ENCODE peak calls at places on chromosomes 2 and 18, in six cellular contexts. One of them, this sample, is unnamed.

GRCh38 chr2:220043155-220043992 is 415.9 kb downstream of the SLC4A3 start:
- DNase-seq in prostate gland: no peak
- DNase-seq in left ventricle myocardium inferior: no peak
- DNase-seq in effector memory CD4-positive, alpha-beta T cell: no peak
- DNase-seq in right cardiac atrium: no peak
- DNase-seq in Panc1: no peak
- DNase-seq in this sample: no peak

GRCh38 chr18:58046794-58047555 is 2.9 kb downstream of the NEDD4L start:
- DNase-seq in Panc1: no peak
- DNase-seq in effector memory CD4-positive, alpha-beta T cell: no peak
- DNase-seq in left ventricle myocardium inferior: no peak
- DNase-seq in right cardiac atrium: no peak
- DNase-seq in prostate gland: no peak
- DNase-seq in this sample: no peak

GRCh38 chr2:209322905-209323517 is 100.8 kb upstream of the MAP2 start:
- DNase-seq in effector memory CD4-positive, alpha-beta T cell: no peak
- DNase-seq in Panc1: no peak
- DNase-seq in right cardiac atrium: no peak
- DNase-seq in left ventricle myocardium inferior: no peak
- DNase-seq in prostate gland: no peak
- DNase-seq in this sample: no peak

GRCh38 chr18:59189746-59190145 is 30.2 kb upstream of the GRP start:
- DNase-seq in right cardiac atrium: no peak
- DNase-seq in effector memory CD4-positive, alpha-beta T cell: no peak
- DNase-seq in prostate gland: no peak
- DNase-seq in Panc1: no peak
- DNase-seq in left ventricle myocardium inferior: no peak
- DNase-seq in this sample: no peak

GRCh38 chr18:58856881-58857280 is 7.8 kb upstream of the ZNF532 start:
- DNase-seq in effector memory CD4-positive, alpha-beta T cell: no peak
- DNase-seq in right cardiac atrium: no peak
- DNase-seq in left ventricle myocardium inferior: no peak
- DNase-seq in Panc1: no peak
- DNase-seq in prostate gland: no peak
- DNase-seq in this sample: no peak

GRCh38 chr2:27952070-27952469 is 61.5 kb downstream of the BABAM2 start:
- DNase-seq in Panc1: no peak
- DNase-seq in right cardiac atrium: no peak
- DNase-seq in left ventricle myocardium inferior: no peak
- DNase-seq in effector memory CD4-positive, alpha-beta T cell: no peak
- DNase-seq in prostate gland: no peak
- DNase-seq in this sample: no peak

GRCh38 chr2:231926180-231926741 is at the start of gene NPPC:
- DNase-seq in prostate gland: peak; percentile 29
- DNase-seq in left ventricle myocardium inferior: peak; percentile 76
- DNase-seq in Panc1: no peak
- DNase-seq in right cardiac atrium: peak; percentile 80
- DNase-seq in effector memory CD4-positive, alpha-beta T cell: no peak
- DNase-seq in this sample: peak; percentile 34

GRCh38 chr2:237701033-237701858 is 73.9 kb downstream of the LRRFIP1 start:
- DNase-seq in Panc1: no peak
- DNase-seq in left ventricle myocardium inferior: no peak
- DNase-seq in right cardiac atrium: no peak
- DNase-seq in prostate gland: no peak
- DNase-seq in effector memory CD4-positive, alpha-beta T cell: no peak
- DNase-seq in this sample: no peak

GRCh38 chr2:180523629-180524340 is 456.6 kb upstream of the UBE2E3 start:
- DNase-seq in prostate gland: no peak
- DNase-seq in left ventricle myocardium inferior: no peak
- DNase-seq in right cardiac atrium: no peak
- DNase-seq in Panc1: no peak
- DNase-seq in effector memory CD4-positive, alpha-beta T cell: no peak
- DNase-seq in this sample: no peak

GRCh38 chr18:32333781-32334180 is 136.9 kb downstream of the GAREM1 start:
- DNase-seq in prostate gland: peak; percentile 11
- DNase-seq in right cardiac atrium: no peak
- DNase-seq in Panc1: no peak
- DNase-seq in effector memory CD4-positive, alpha-beta T cell: no peak
- DNase-seq in left ventricle myocardium inferior: no peak
- DNase-seq in this sample: no peak

GRCh38 chr18:11666176-11666575 is 22.9 kb upstream of the GNAL start:
- DNase-seq in effector memory CD4-positive, alpha-beta T cell: no peak
- DNase-seq in prostate gland: no peak
- DNase-seq in Panc1: no peak
- DNase-seq in right cardiac atrium: no peak
- DNase-seq in left ventricle myocardium inferior: no peak
- DNase-seq in this sample: no peak

GRCh38 chr2:230347659-230348305 is 20.8 kb downstream of the SP140L start:
- DNase-seq in left ventricle myocardium inferior: no peak
- DNase-seq in right cardiac atrium: no peak
- DNase-seq in prostate gland: no peak
- DNase-seq in Panc1: no peak
- DNase-seq in effector memory CD4-positive, alpha-beta T cell: no peak
- DNase-seq in this sample: no peak

GRCh38 chr2:175930504-175930903 is 71.6 kb downstream of the LNPK start:
- DNase-seq in prostate gland: no peak
- DNase-seq in left ventricle myocardium inferior: no peak
- DNase-seq in right cardiac atrium: no peak
- DNase-seq in effector memory CD4-positive, alpha-beta T cell: no peak
- DNase-seq in Panc1: no peak
- DNase-seq in this sample: no peak

GRCh38 chr2:106223347-106223746 is 29.2 kb upstream of the UXS1 start:
- DNase-seq in prostate gland: no peak
- DNase-seq in Panc1: no peak
- DNase-seq in effector memory CD4-positive, alpha-beta T cell: no peak
- DNase-seq in left ventricle myocardium inferior: no peak
- DNase-seq in right cardiac atrium: no peak
- DNase-seq in this sample: no peak

GRCh38 chr2:111122631-111123421 is 2.1 kb downstream of the BCL2L11 start:
- DNase-seq in left ventricle myocardium inferior: peak; percentile 85
- DNase-seq in effector memory CD4-positive, alpha-beta T cell: no peak
- DNase-seq in prostate gland: peak; percentile 79
- DNase-seq in Panc1: no peak
- DNase-seq in right cardiac atrium: peak; percentile 94
- DNase-seq in this sample: peak; percentile 89

GRCh38 chr18:32552421-32553030 is 81.8 kb upstream of the GAREM1 start:
- DNase-seq in prostate gland: peak; percentile 76
- DNase-seq in right cardiac atrium: no peak
- DNase-seq in left ventricle myocardium inferior: no peak
- DNase-seq in effector memory CD4-positive, alpha-beta T cell: no peak
- DNase-seq in Panc1: peak; percentile 35
- DNase-seq in this sample: peak; percentile 71

GRCh38 chr2:136764397-136765255 is 719 bp upstream of the THSD7B start:
- DNase-seq in Panc1: no peak
- DNase-seq in prostate gland: peak; percentile 49
- DNase-seq in right cardiac atrium: peak; percentile 42
- DNase-seq in left ventricle myocardium inferior: no peak
- DNase-seq in effector memory CD4-positive, alpha-beta T cell: no peak
- DNase-seq in this sample: no peak

GRCh38 chr2:100818606-100819364 is 1.2 kb upstream of the NPAS2 start:
- DNase-seq in prostate gland: peak; percentile 62
- DNase-seq in right cardiac atrium: peak; percentile 81
- DNase-seq in effector memory CD4-positive, alpha-beta T cell: no peak
- DNase-seq in left ventricle myocardium inferior: peak; percentile 68
- DNase-seq in Panc1: no peak
- DNase-seq in this sample: peak; percentile 82

GRCh38 chr2:170639635-170640034 is 75.5 kb upstream of the SP5 start:
- DNase-seq in Panc1: no peak
- DNase-seq in effector memory CD4-positive, alpha-beta T cell: no peak
- DNase-seq in prostate gland: no peak
- DNase-seq in left ventricle myocardium inferior: no peak
- DNase-seq in right cardiac atrium: no peak
- DNase-seq in this sample: no peak

GRCh38 chr18:35777042-35777441 is 195.4 kb upstream of the RMP24 start:
- DNase-seq in right cardiac atrium: no peak
- DNase-seq in effector memory CD4-positive, alpha-beta T cell: no peak
- DNase-seq in prostate gland: no peak
- DNase-seq in Panc1: no peak
- DNase-seq in left ventricle myocardium inferior: no peak
- DNase-seq in this sample: no peak

GRCh38 chr2:134253117-134253704 is 661 bp upstream of the MGAT5 start:
- DNase-seq in right cardiac atrium: no peak
- DNase-seq in prostate gland: no peak
- DNase-seq in Panc1: no peak
- DNase-seq in effector memory CD4-positive, alpha-beta T cell: no peak
- DNase-seq in left ventricle myocardium inferior: no peak
- DNase-seq in this sample: no peak

GRCh38 chr2:167258712-167259111 is 370.4 kb downstream of the XIRP2 start:
- DNase-seq in effector memory CD4-positive, alpha-beta T cell: no peak
- DNase-seq in prostate gland: no peak
- DNase-seq in Panc1: no peak
- DNase-seq in left ventricle myocardium inferior: no peak
- DNase-seq in right cardiac atrium: no peak
- DNase-seq in this sample: no peak

GRCh38 chr2:102599486-102599885 is 19.9 kb upstream of the SLC9A2 start:
- DNase-seq in effector memory CD4-positive, alpha-beta T cell: no peak
- DNase-seq in right cardiac atrium: no peak
- DNase-seq in prostate gland: no peak
- DNase-seq in Panc1: no peak
- DNase-seq in left ventricle myocardium inferior: no peak
- DNase-seq in this sample: no peak

GRCh38 chr2:164145093-164145987 is 409.5 kb upstream of the FIGN start:
- DNase-seq in prostate gland: no peak
- DNase-seq in Panc1: no peak
- DNase-seq in right cardiac atrium: no peak
- DNase-seq in effector memory CD4-positive, alpha-beta T cell: no peak
- DNase-seq in left ventricle myocardium inferior: no peak
- DNase-seq in this sample: no peak

GRCh38 chr18:33802955-33803354 is 224.9 kb downstream of the ASXL3 start:
- DNase-seq in prostate gland: peak; percentile 76
- DNase-seq in effector memory CD4-positive, alpha-beta T cell: no peak
- DNase-seq in left ventricle myocardium inferior: no peak
- DNase-seq in right cardiac atrium: no peak
- DNase-seq in Panc1: no peak
- DNase-seq in this sample: peak; percentile 84

GRCh38 chr18:21257383-21257782 is 15.4 kb downstream of the GREB1L start:
- DNase-seq in prostate gland: no peak
- DNase-seq in Panc1: no peak
- DNase-seq in right cardiac atrium: no peak
- DNase-seq in effector memory CD4-positive, alpha-beta T cell: no peak
- DNase-seq in left ventricle myocardium inferior: no peak
- DNase-seq in this sample: no peak
- H3K4me1 ChIP-seq in prostate gland: no peaks in the 10 kb centered on the region
- H3K4me1 ChIP-seq in Panc1: peaks cover 3% of the 10 kb centered on the region
- H3K4me1 ChIP-seq in right cardiac atrium: no peaks in the 10 kb centered on the region
- H3K4me1 ChIP-seq in effector memory CD4-positive, alpha-beta T cell: no peaks in the 10 kb centered on the region
- H3K4me1 ChIP-seq in left ventricle myocardium inferior: peaks cover 6% of the 10 kb centered on the region
- H3K4me1 ChIP-seq in this sample: no peaks in the 10 kb centered on the region

DNA sequence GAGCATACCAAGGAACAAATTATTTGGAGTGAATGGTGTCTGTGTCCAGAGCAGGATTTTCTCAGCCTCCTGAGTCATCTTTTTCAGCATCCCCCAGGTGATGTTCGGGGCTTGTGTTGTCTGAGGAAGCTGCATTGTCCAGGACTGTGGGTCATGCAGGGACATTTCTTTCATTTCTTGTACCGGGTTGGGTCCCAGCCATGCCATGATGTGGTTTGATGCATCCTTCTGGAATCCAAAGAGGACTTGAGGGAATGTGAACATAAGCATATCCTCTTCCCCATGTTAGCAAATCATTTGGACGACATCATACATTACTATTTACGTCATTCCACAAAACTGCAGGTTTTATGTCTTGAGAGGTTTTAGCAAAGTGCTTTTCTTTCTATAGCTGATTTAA is 797.8 kb downstream of the CCDC85A start:
- DNase-seq in prostate gland: no peak
- DNase-seq in effector memory CD4-positive, alpha-beta T cell: no peak
- DNase-seq in left ventricle myocardium inferior: no peak
- DNase-seq in Panc1: no peak
- DNase-seq in right cardiac atrium: no peak
- DNase-seq in this sample: no peak
- H3K9me3 ChIP-seq in prostate gland: no peaks in the 10 kb centered on the region
- H3K9me3 ChIP-seq in effector memory CD4-positive, alpha-beta T cell: no peaks in the 10 kb centered on the region
- H3K9me3 ChIP-seq in left ventricle myocardium inferior: peaks cover 39% of the 10 kb centered on the region
- H3K9me3 ChIP-seq in Panc1: no peaks in the 10 kb centered on the region
- H3K9me3 ChIP-seq in right cardiac atrium: no peaks in the 10 kb centered on the region
- H3K9me3 ChIP-seq in this sample: peaks cover 35% of the 10 kb centered on the region

GRCh38 chr18:74278058-74278457 is 13.7 kb downstream of the CYB5A start:
- DNase-seq in right cardiac atrium: peak; percentile 72
- DNase-seq in Panc1: no peak
- DNase-seq in prostate gland: no peak
- DNase-seq in effector memory CD4-positive, alpha-beta T cell: no peak
- DNase-seq in left ventricle myocardium inferior: peak; percentile 37
- DNase-seq in this sample: no peak

GRCh38 chr18:74276609-74277008 is 15.2 kb downstream of the CYB5A start:
- DNase-seq in prostate gland: no peak
- DNase-seq in right cardiac atrium: no peak
- DNase-seq in left ventricle myocardium inferior: no peak
- DNase-seq in effector memory CD4-positive, alpha-beta T cell: no peak
- DNase-seq in Panc1: no peak
- DNase-seq in this sample: no peak

GRCh38 chr18:74281011-74281638 is 10.6 kb downstream of the CYB5A start:
- DNase-seq in Panc1: no peak
- DNase-seq in right cardiac atrium: no peak
- DNase-seq in prostate gland: no peak
- DNase-seq in effector memory CD4-positive, alpha-beta T cell: no peak
- DNase-seq in left ventricle myocardium inferior: no peak
- DNase-seq in this sample: no peak

GRCh38 chr18:74281639-74282358 is 10.0 kb downstream of the CYB5A start:
- DNase-seq in left ventricle myocardium inferior: no peak
- DNase-seq in prostate gland: no peak
- DNase-seq in effector memory CD4-positive, alpha-beta T cell: no peak
- DNase-seq in right cardiac atrium: no peak
- DNase-seq in Panc1: no peak
- DNase-seq in this sample: no peak

DNA sequence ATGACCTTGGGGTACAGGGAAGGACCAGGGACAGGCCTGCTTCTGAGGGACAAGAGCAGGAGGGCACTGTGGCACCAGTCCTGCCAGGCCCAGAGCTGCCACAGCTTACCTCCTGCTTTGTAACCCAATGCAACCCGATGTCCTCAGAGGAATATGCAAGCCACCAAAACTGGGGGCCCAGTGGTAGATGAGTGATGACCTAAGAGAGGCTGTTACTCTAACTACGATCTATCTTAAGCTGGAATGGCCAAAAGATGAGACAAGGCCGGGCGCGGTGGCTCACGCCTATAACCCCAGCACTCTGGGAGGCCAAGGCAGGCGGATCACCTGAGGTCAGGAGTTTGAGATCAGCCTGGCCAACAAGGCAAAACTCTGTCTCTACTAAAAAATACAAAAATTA is 12.8 kb downstream of the CYB5A start:
- DNase-seq in prostate gland: no peak
- DNase-seq in left ventricle myocardium inferior: no peak
- DNase-seq in right cardiac atrium: no peak
- DNase-seq in Panc1: no peak
- DNase-seq in effector memory CD4-positive, alpha-beta T cell: no peak
- DNase-seq in this sample: no peak
- H3K4me1 ChIP-seq in prostate gland: peaks cover 5% of the 10 kb centered on the region
- H3K4me1 ChIP-seq in left ventricle myocardium inferior: peaks cover 86% of the 10 kb centered on the region
- H3K4me1 ChIP-seq in right cardiac atrium: peaks cover 18% of the 10 kb centered on the region
- H3K4me1 ChIP-seq in Panc1: no peaks in the 10 kb centered on the region
- H3K4me1 ChIP-seq in effector memory CD4-positive, alpha-beta T cell: no peaks in the 10 kb centered on the region
- H3K4me1 ChIP-seq in this sample: peaks cover 74% of the 10 kb centered on the region

GRCh38 chr18:62413189-62413588 is 88.1 kb downstream of the TNFRSF11A start:
- DNase-seq in left ventricle myocardium inferior: no peak
- DNase-seq in right cardiac atrium: no peak
- DNase-seq in prostate gland: no peak
- DNase-seq in Panc1: no peak
- DNase-seq in effector memory CD4-positive, alpha-beta T cell: no peak
- DNase-seq in this sample: no peak
- H3K9me3 ChIP-seq in left ventricle myocardium inferior: no peaks in the 10 kb centered on the region
- H3K9me3 ChIP-seq in right cardiac atrium: no peaks in the 10 kb centered on the region
- H3K9me3 ChIP-seq in prostate gland: no peaks in the 10 kb centered on the region
- H3K9me3 ChIP-seq in Panc1: no peaks in the 10 kb centered on the region
- H3K9me3 ChIP-seq in effector memory CD4-positive, alpha-beta T cell: no peaks in the 10 kb centered on the region
- H3K9me3 ChIP-seq in this sample: no peaks in the 10 kb centered on the region

This sample was measured in stomach.